ENCODE peak calls at places on chromosomes 1 and 21, in four cellular contexts. O is A549, U is H1, N is K562. A is an unnamed sample.

GRCh38 chr21:44285547-44285992 is at the start of gene AIRE:
- DNase-seq in O (no peak), U (no peak), N (no peak), A (no peak)

GRCh38 chr1:174874337-174875053 is 125.3 kb upstream of the CACYBP start:
- DNase-seq in O (no peak), U (no peak), N (no peak), A (no peak)

GRCh38 chr1:26786437-26787380 is 1.0 kb upstream of the PIGV start:
- DNase-seq in O (no peak), U (peak; percentile 63), N (peak; percentile 98), A (peak; percentile 71)

GRCh38 chr1:15329481-15329815 is 80.2 kb upstream of the EFHD2 start:
- DNase-seq in O (no peak), U (no peak), N (no peak), A (no peak)

GRCh38 chr1:210681158-210681557 is 352.5 kb downstream of the HHAT start:
- DNase-seq in O (no peak), U (no peak), N (no peak), A (no peak)

GRCh38 chr1:43919906-43920305 is 13.7 kb upstream of the ARTN start:
- DNase-seq in O (no peak), U (no peak), N (no peak), A (no peak)

GRCh38 chr1:98203461-98203860 is 282.6 kb upstream of the DPYD start:
- DNase-seq in O (no peak), U (no peak), N (no peak), A (no peak)

GRCh38 chr1:22591576-22591975 is 28.3 kb downstream of the EPHA8 start:
- DNase-seq in O (no peak), U (no peak), N (no peak), A (no peak)

GRCh38 chr1:219092206-219092605 is 81.5 kb upstream of the LYPLAL1 start:
- DNase-seq in O (peak; percentile 74), U (no peak), N (no peak), A (no peak)

GRCh38 chr1:83583351-83584014 is 415.4 kb downstream of the TTLL7 start:
- DNase-seq in O (peak; percentile 4), U (no peak), N (no peak), A (no peak)

GRCh38 chr1:33818071-33818470 is 45.8 kb upstream of the HMGB4 start:
- DNase-seq in O (no peak), U (no peak), N (no peak), A (no peak)

GRCh38 chr1:156477526-156478249 is 22.9 kb downstream of the MEF2D start:
- DNase-seq in O (no peak), U (no peak), N (no peak), A (no peak)

GRCh38 chr1:43345119-43345518 is 7.5 kb downstream of the MPL start:
- DNase-seq in O (no peak), U (no peak), N (peak; percentile 72), A (no peak)

GRCh38 chr21:37292041-37292440 is 24.9 kb upstream of the VPS26C start:
- DNase-seq in O (no peak), U (no peak), N (no peak), A (no peak)

GRCh38 chr1:31273619-31274018 is 23.0 kb downstream of the SNRNP40 start:
- DNase-seq in O (no peak), U (no peak), N (no peak), A (no peak)

GRCh38 chr1:42037586-42037985 is 115.6 kb upstream of the GUCA2B start:
- DNase-seq in O (no peak), U (no peak), N (no peak), A (no peak)

GRCh38 chr1:77533660-77534295 is 148.7 kb downstream of the ZZZ3 start:
- DNase-seq in O (peak; percentile 67), U (peak; percentile 66), N (peak; percentile 71), A (peak; percentile 40)

GRCh38 chr1:13890766-13891165 is 190.8 kb downstream of the PRDM2 start:
- DNase-seq in O (no peak), U (no peak), N (no peak), A (no peak)
- TF ChIP-seq RNF2 in O (no peak), U (no peak), N (no peak), A (no peak)

DNA sequence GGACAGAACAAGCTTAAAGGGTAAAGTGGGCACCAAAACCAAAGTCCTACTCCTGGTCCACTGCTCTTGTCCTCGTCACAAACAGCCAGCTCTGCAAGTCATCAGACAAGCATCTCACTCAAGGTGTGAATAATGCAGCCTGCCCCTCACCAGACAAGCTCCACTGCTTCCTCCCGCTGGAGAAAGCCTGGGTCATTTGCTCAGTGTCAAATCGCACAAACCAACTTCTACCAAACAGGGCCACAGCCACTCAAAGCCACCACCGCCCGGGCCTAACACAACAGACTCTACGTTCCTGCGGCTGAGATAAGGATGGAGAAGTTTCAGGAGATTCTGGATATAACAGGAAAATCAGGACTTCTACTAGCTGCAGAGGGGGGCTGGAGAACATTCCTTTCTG is 3.3 kb downstream of the SSBP3 start:
- DNase-seq in O (no peak), U (no peak), N (no peak), A (no peak)
- TF ChIP-seq RNF2 in O (no peak), U (no peak), N (no peak), A (no peak)

GRCh38 chr1:170168263-170168662 is 22.5 kb downstream of the NTMT2 start:
- DNase-seq in O (no peak), U (no peak), N (no peak), A (no peak)
- TF ChIP-seq RNF2 in O (no peak), U (no peak), N (no peak), A (no peak)

DNA sequence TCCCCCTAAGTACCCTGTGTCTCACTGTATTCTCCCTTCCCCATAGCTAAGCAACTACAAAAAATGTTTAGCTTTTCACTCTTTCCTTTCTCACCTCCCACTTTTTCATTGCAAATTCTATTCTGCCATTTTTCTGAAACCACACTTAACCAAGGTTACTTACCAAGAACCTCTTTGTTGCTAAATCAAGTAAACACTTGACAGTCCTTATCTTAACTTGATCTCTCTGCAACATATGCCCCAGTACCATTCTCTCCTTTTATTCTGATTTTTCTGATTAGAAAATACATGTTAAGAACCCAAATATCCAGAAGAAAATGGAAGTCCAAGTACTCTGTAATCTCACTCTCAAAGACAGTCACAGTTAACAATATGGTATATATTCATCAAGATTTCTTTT is 16.0 kb downstream of the EVI5 start:
- DNase-seq in O (no peak), U (no peak), N (no peak), A (no peak)
- TF ChIP-seq RNF2 in O (no peak), U (no peak), N (no peak), A (no peak)

DNA sequence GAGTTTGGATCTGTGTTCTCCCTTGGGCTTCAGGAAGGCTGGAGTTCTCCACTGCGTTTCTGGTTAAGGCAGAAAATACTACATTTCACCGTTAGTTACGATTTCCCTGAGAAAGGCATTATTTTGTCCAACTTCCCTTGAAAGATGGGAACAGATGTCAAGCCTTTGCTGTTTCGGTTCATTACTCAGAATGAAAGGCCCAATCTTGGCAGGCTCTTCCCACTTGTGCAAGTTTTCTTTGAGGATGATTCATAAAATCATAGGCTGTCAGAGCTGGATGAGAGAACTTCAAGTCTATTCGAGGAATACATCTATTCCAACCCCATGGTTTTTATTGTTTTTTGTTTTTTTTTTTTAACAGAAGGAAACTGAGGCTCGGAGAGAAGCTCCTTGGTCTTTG is 205.2 kb downstream of the GRIK3 start:
- DNase-seq in O (no peak), U (no peak), N (no peak), A (no peak)
- TF ChIP-seq RNF2 in O (no peak), U (no peak), N (no peak), A (no peak)

DNA sequence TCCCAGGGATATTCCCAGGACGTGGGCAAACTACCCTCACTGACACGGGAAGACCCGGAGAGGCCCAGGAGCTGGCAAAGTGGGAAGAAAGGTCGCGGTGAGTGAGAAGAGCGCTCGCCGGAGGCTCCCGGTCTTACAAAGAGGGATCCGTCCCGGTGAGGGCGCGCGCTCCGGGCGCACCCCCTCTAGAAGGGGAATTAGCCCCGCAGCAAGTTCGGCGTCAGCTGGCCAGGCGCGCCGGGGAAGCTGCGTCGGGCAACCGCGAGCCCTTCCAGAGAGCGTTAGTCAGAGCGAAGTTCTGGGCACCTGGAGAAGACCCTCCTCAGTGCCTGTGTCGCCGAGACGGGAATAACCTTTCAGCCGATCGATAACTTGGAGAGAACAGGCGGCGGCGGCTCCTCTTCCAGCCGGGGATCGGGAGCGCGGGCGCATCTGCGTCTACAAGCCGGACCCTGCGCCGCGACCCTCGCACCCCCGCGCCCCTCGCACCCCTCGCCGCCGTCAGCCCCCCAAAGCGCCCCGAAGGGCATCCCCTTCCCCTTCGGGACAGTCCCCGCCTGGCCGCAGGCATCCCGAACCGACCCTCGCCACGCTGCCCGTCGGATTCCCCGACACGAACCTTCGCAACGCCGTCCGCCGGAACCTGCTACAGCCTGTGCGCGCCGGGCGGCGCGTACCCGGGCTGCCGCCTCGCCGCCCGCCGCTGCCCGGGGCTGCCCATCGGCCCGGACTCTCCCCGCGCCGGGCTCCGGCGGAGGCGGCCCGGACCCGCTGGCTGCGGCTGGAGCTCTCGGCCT is 485 bp downstream of the SIPA1L2 start:
- DNase-seq in O (peak; percentile 26), U (peak; percentile 67), N (no peak), A (no peak)
- TF ChIP-seq RNF2 in O (no peak), U (peak; percentile 38), N (no peak), A (no peak)

GRCh38 chr21:29287383-29287782 is 11.3 kb upstream of the BACH1 start:
- DNase-seq in O (no peak), U (no peak), N (no peak), A (peak; percentile 35)
- TF ChIP-seq RNF2 in O (no peak), U (no peak), N (no peak), A (no peak)